ENCODE peak calls at places on chromosomes 12 and 14, in six cellular contexts. H is NCI-H1092 treated with DMSO at 0.1 percent for 48 hours, L is stomach, Z is heart left ventricle, J is activated T-helper 1 cell treated with Interleukin-2 at 50 U/mL for 16 hours, U is fibroblast of the aortic adventitia. M is an unnamed sample.

GRCh38 chr12:118103231-118103600 is 595 bp downstream of the VSIG10 start:
- DNase-seq in H (no peak), L (no peak), Z (no peak), J (no peak), U (peak), M (no peak)

GRCh38 chr12:65930114-65930828 is 106.0 kb downstream of the HMGA2 start:
- DNase-seq in H (no peak), L (no peak), Z (no peak), J (no peak), U (no peak), M (no peak)

GRCh38 chr12:10027311-10028099 is 3.0 kb upstream of the CLEC9A start:
- DNase-seq in H (no peak), L (no peak), Z (no peak), J (no peak), U (no peak), M (peak)

GRCh38 chr12:64029013-64029857 is 184.7 kb downstream of the SRGAP1 start:
- DNase-seq in H (no peak), L (no peak), Z (no peak), J (no peak), U (peak), M (no peak)

GRCh38 chr14:24259282-24260025 is 3.5 kb downstream of the TGM1 start:
- DNase-seq in H (no peak), L (no peak), Z (no peak), J (no peak), U (peak), M (no peak)

GRCh38 chr14:22598896-22599244 is 770 bp downstream of the ABHD4 start:
- DNase-seq in H (peak), L (peak), Z (no peak), J (no peak), U (peak), M (no peak)

GRCh38 chr12:7130791-7131501 is 775 bp downstream of the CLSTN3 start:
- DNase-seq in H (peak), L (peak), Z (peak), J (peak), U (peak), M (no peak)

GRCh38 chr14:48805315-48805714 is 780.9 kb downstream of the RPS29 start:
- DNase-seq in H (no peak), L (no peak), Z (no peak), J (no peak), U (no peak), M (no peak)

GRCh38 chr12:90791445-90791844 is 163.5 kb downstream of the CCER1 start:
- DNase-seq in H (no peak), L (no peak), Z (no peak), J (no peak), U (no peak), M (no peak)

GRCh38 chr12:45833401-45833800 is 103.9 kb downstream of the ARID2 start:
- DNase-seq in H (no peak), L (no peak), Z (no peak), J (no peak), U (no peak), M (peak)

GRCh38 chr14:60266021-60266937 is 17.3 kb downstream of the PPM1A start:
- DNase-seq in H (no peak), L (no peak), Z (no peak), J (no peak), U (no peak), M (peak)

GRCh38 chr12:13293086-13293485 is 96.6 kb downstream of the EMP1 start:
- DNase-seq in H (no peak), L (no peak), Z (no peak), J (no peak), U (peak), M (no peak)

GRCh38 chr14:39431416-39432178 is 636 bp downstream of the FBXO33 start:
- DNase-seq in H (peak), L (peak), Z (peak), J (peak), U (peak), M (peak)

GRCh38 chr14:96205994-96206392 is 1.4 kb downstream of the BDKRB2 start:
- DNase-seq in H (no peak), L (no peak), Z (no peak), J (no peak), U (peak), M (no peak)

GRCh38 chr14:104752338-104752734 is 611 bp upstream of the SIVA1 start:
- DNase-seq in H (no peak), L (no peak), Z (no peak), J (no peak), U (no peak), M (no peak)

GRCh38 chr12:62562892-62563291 is 96.3 kb downstream of the MON2 start:
- DNase-seq in H (no peak), L (no peak), Z (no peak), J (no peak), U (peak), M (peak)

M was measured in foreskin melanocyte.